ENCODE peak calls at places on chromosome 16, in eight cellular contexts. One of them, this sample, is unnamed.

GRCh38 chr16:76900285-76901263 is 290.4 kb upstream of the MON1B start:
- DNase-seq in BJ: no peak
- DNase-seq in GM10248: no peak
- DNase-seq in pulmonary artery endothelial cell: no peak
- DNase-seq in CD4-positive, alpha-beta T cell: no peak
- DNase-seq in T-cell: no peak
- DNase-seq in kidney: no peak
- DNase-seq in Ammon's horn: peak
- DNase-seq in this sample: no peak

GRCh38 chr16:12587646-12588277 is 215.9 kb downstream of the CPPED1 start:
- DNase-seq in pulmonary artery endothelial cell: no peak
- DNase-seq in Ammon's horn: no peak
- DNase-seq in BJ: no peak
- DNase-seq in GM10248: no peak
- DNase-seq in CD4-positive, alpha-beta T cell: no peak
- DNase-seq in T-cell: no peak
- DNase-seq in kidney: no peak
- DNase-seq in this sample: no peak

GRCh38 chr16:53692146-53692545 is 11.5 kb downstream of the RPGRIP1L start:
- DNase-seq in pulmonary artery endothelial cell: no peak
- DNase-seq in CD4-positive, alpha-beta T cell: no peak
- DNase-seq in GM10248: no peak
- DNase-seq in kidney: no peak
- DNase-seq in Ammon's horn: no peak
- DNase-seq in BJ: no peak
- DNase-seq in T-cell: no peak
- DNase-seq in this sample: no peak

GRCh38 chr16:50265716-50266336 is 525 bp upstream of the ADCY7 start:
- DNase-seq in BJ: no peak
- DNase-seq in pulmonary artery endothelial cell: no peak
- DNase-seq in GM10248: no peak
- DNase-seq in kidney: peak
- DNase-seq in Ammon's horn: no peak
- DNase-seq in CD4-positive, alpha-beta T cell: no peak
- DNase-seq in T-cell: no peak
- DNase-seq in this sample: no peak

GRCh38 chr16:21611546-21612384 is 12.4 kb downstream of the METTL9 start:
- DNase-seq in pulmonary artery endothelial cell: no peak
- DNase-seq in Ammon's horn: no peak
- DNase-seq in T-cell: no peak
- DNase-seq in kidney: no peak
- DNase-seq in GM10248: no peak
- DNase-seq in CD4-positive, alpha-beta T cell: no peak
- DNase-seq in BJ: no peak
- DNase-seq in this sample: no peak

GRCh38 chr16:3262517-3262916 is 6.1 kb upstream of the MEFV start:
- DNase-seq in CD4-positive, alpha-beta T cell: no peak
- DNase-seq in GM10248: no peak
- DNase-seq in BJ: no peak
- DNase-seq in kidney: no peak
- DNase-seq in pulmonary artery endothelial cell: no peak
- DNase-seq in Ammon's horn: no peak
- DNase-seq in T-cell: no peak
- DNase-seq in this sample: no peak

GRCh38 chr16:50611332-50611934 is 63.2 kb downstream of the NKD1 start:
- DNase-seq in kidney: peak
- DNase-seq in Ammon's horn: no peak
- DNase-seq in CD4-positive, alpha-beta T cell: no peak
- DNase-seq in pulmonary artery endothelial cell: peak
- DNase-seq in BJ: no peak
- DNase-seq in T-cell: no peak
- DNase-seq in GM10248: no peak
- DNase-seq in this sample: no peak

GRCh38 chr16:31093132-31093703 is 1.4 kb downstream of the VKORC1 start:
- DNase-seq in BJ: no peak
- DNase-seq in pulmonary artery endothelial cell: no peak
- DNase-seq in GM10248: no peak
- DNase-seq in CD4-positive, alpha-beta T cell: no peak
- DNase-seq in kidney: no peak
- DNase-seq in Ammon's horn: peak
- DNase-seq in T-cell: no peak
- DNase-seq in this sample: no peak

GRCh38 chr16:2095918-2096582 is 39.6 kb downstream of the PKD1 start:
- DNase-seq in CD4-positive, alpha-beta T cell: no peak
- DNase-seq in pulmonary artery endothelial cell: no peak
- DNase-seq in BJ: no peak
- DNase-seq in T-cell: no peak
- DNase-seq in kidney: no peak
- DNase-seq in GM10248: no peak
- DNase-seq in Ammon's horn: no peak
- DNase-seq in this sample: no peak

GRCh38 chr16:64983983-64984382 is 137.9 kb downstream of the CDH11 start:
- DNase-seq in kidney: no peak
- DNase-seq in GM10248: no peak
- DNase-seq in pulmonary artery endothelial cell: peak
- DNase-seq in CD4-positive, alpha-beta T cell: no peak
- DNase-seq in BJ: no peak
- DNase-seq in Ammon's horn: peak
- DNase-seq in T-cell: no peak
- DNase-seq in this sample: peak

GRCh38 chr16:87236516-87237115 is 80.6 kb downstream of the C16orf95 start:
- DNase-seq in T-cell: no peak
- DNase-seq in CD4-positive, alpha-beta T cell: no peak
- DNase-seq in pulmonary artery endothelial cell: no peak
- DNase-seq in Ammon's horn: no peak
- DNase-seq in BJ: no peak
- DNase-seq in GM10248: no peak
- DNase-seq in kidney: no peak
- DNase-seq in this sample: no peak

GRCh38 chr16:86942469-86943175 is 364.3 kb downstream of the FOXL1 start:
- DNase-seq in Ammon's horn: no peak
- DNase-seq in CD4-positive, alpha-beta T cell: no peak
- DNase-seq in T-cell: no peak
- DNase-seq in kidney: peak
- DNase-seq in pulmonary artery endothelial cell: no peak
- DNase-seq in GM10248: no peak
- DNase-seq in BJ: no peak
- DNase-seq in this sample: no peak

GRCh38 chr16:22614271-22614947 is 103.7 kb downstream of the NPIPB5 start:
- DNase-seq in kidney: no peak
- DNase-seq in Ammon's horn: no peak
- DNase-seq in pulmonary artery endothelial cell: no peak
- DNase-seq in BJ: no peak
- DNase-seq in CD4-positive, alpha-beta T cell: no peak
- DNase-seq in GM10248: no peak
- DNase-seq in T-cell: no peak
- DNase-seq in this sample: no peak

GRCh38 chr16:15055141-15056053 is 477 bp downstream of the NTAN1 start:
- DNase-seq in Ammon's horn: no peak
- DNase-seq in GM10248: no peak
- DNase-seq in pulmonary artery endothelial cell: no peak
- DNase-seq in kidney: peak
- DNase-seq in CD4-positive, alpha-beta T cell: no peak
- DNase-seq in T-cell: peak
- DNase-seq in BJ: no peak
- DNase-seq in this sample: no peak

GRCh38 chr16:11423315-11424117 is 78.3 kb downstream of the RMI2 start:
- DNase-seq in BJ: no peak
- DNase-seq in T-cell: no peak
- DNase-seq in CD4-positive, alpha-beta T cell: no peak
- DNase-seq in GM10248: peak
- DNase-seq in kidney: no peak
- DNase-seq in Ammon's horn: no peak
- DNase-seq in pulmonary artery endothelial cell: no peak
- DNase-seq in this sample: no peak

GRCh38 chr16:75062135-75062943 is 54.2 kb downstream of the LDHD start:
- DNase-seq in kidney: peak
- DNase-seq in BJ: no peak
- DNase-seq in CD4-positive, alpha-beta T cell: no peak
- DNase-seq in T-cell: no peak
- DNase-seq in Ammon's horn: no peak
- DNase-seq in GM10248: no peak
- DNase-seq in pulmonary artery endothelial cell: no peak
- DNase-seq in this sample: no peak

GRCh38 chr16:70778901-70779309 is 22.1 kb downstream of the VAC14 start:
- DNase-seq in CD4-positive, alpha-beta T cell: no peak
- DNase-seq in GM10248: no peak
- DNase-seq in kidney: peak
- DNase-seq in T-cell: no peak
- DNase-seq in Ammon's horn: no peak
- DNase-seq in BJ: peak
- DNase-seq in pulmonary artery endothelial cell: no peak
- DNase-seq in this sample: peak

GRCh38 chr16:67399749-67400704 is 6.7 kb upstream of the TPPP3 start:
- DNase-seq in GM10248: peak
- DNase-seq in kidney: no peak
- DNase-seq in Ammon's horn: no peak
- DNase-seq in BJ: no peak
- DNase-seq in T-cell: no peak
- DNase-seq in pulmonary artery endothelial cell: no peak
- DNase-seq in CD4-positive, alpha-beta T cell: no peak
- DNase-seq in this sample: no peak

GRCh38 chr16:80263848-80264694 is 276.7 kb upstream of the DYNLRB2 start:
- DNase-seq in T-cell: no peak
- DNase-seq in pulmonary artery endothelial cell: no peak
- DNase-seq in BJ: no peak
- DNase-seq in kidney: no peak
- DNase-seq in CD4-positive, alpha-beta T cell: no peak
- DNase-seq in Ammon's horn: no peak
- DNase-seq in GM10248: no peak
- DNase-seq in this sample: no peak

GRCh38 chr16:67959520-67959919 is 8.9 kb downstream of the SLC12A4 start:
- DNase-seq in pulmonary artery endothelial cell: no peak
- DNase-seq in T-cell: no peak
- DNase-seq in CD4-positive, alpha-beta T cell: no peak
- DNase-seq in GM10248: no peak
- DNase-seq in Ammon's horn: no peak
- DNase-seq in BJ: peak
- DNase-seq in kidney: peak
- DNase-seq in this sample: no peak

GRCh38 chr16:79845734-79846135 is 245.2 kb upstream of the MAF start:
- DNase-seq in kidney: no peak
- DNase-seq in pulmonary artery endothelial cell: no peak
- DNase-seq in GM10248: no peak
- DNase-seq in Ammon's horn: no peak
- DNase-seq in CD4-positive, alpha-beta T cell: no peak
- DNase-seq in BJ: no peak
- DNase-seq in T-cell: no peak
- DNase-seq in this sample: no peak

GRCh38 chr16:85610446-85611204 is 2.5 kb upstream of the GSE1 start:
- DNase-seq in GM10248: peak
- DNase-seq in T-cell: peak
- DNase-seq in Ammon's horn: peak
- DNase-seq in CD4-positive, alpha-beta T cell: peak
- DNase-seq in BJ: peak
- DNase-seq in pulmonary artery endothelial cell: peak
- DNase-seq in kidney: peak
- DNase-seq in this sample: no peak

GRCh38 chr16:85365120-85365519 is 248.0 kb upstream of the GSE1 start:
- DNase-seq in kidney: no peak
- DNase-seq in GM10248: no peak
- DNase-seq in BJ: no peak
- DNase-seq in T-cell: no peak
- DNase-seq in pulmonary artery endothelial cell: no peak
- DNase-seq in Ammon's horn: no peak
- DNase-seq in CD4-positive, alpha-beta T cell: no peak
- DNase-seq in this sample: no peak

GRCh38 chr16:4060823-4061222 is 55.4 kb downstream of the ADCY9 start:
- DNase-seq in pulmonary artery endothelial cell: no peak
- DNase-seq in kidney: no peak
- DNase-seq in GM10248: no peak
- DNase-seq in T-cell: no peak
- DNase-seq in Ammon's horn: no peak
- DNase-seq in BJ: no peak
- DNase-seq in CD4-positive, alpha-beta T cell: no peak
- DNase-seq in this sample: no peak

GRCh38 chr16:76292218-76292617 is 15.0 kb downstream of the CNTNAP4 start:
- DNase-seq in T-cell: no peak
- DNase-seq in kidney: no peak
- DNase-seq in pulmonary artery endothelial cell: no peak
- DNase-seq in CD4-positive, alpha-beta T cell: no peak
- DNase-seq in GM10248: no peak
- DNase-seq in Ammon's horn: no peak
- DNase-seq in BJ: no peak
- DNase-seq in this sample: no peak

GRCh38 chr16:51450913-51451312 is 299.8 kb upstream of the SALL1 start:
- DNase-seq in GM10248: no peak
- DNase-seq in Ammon's horn: no peak
- DNase-seq in kidney: no peak
- DNase-seq in T-cell: no peak
- DNase-seq in BJ: no peak
- DNase-seq in pulmonary artery endothelial cell: no peak
- DNase-seq in CD4-positive, alpha-beta T cell: no peak
- DNase-seq in this sample: no peak

GRCh38 chr16:1964046-1964505 is 550 bp downstream of the RPS2 start:
- DNase-seq in CD4-positive, alpha-beta T cell: peak
- DNase-seq in BJ: no peak
- DNase-seq in GM10248: no peak
- DNase-seq in kidney: peak
- DNase-seq in T-cell: peak
- DNase-seq in pulmonary artery endothelial cell: no peak
- DNase-seq in Ammon's horn: no peak
- DNase-seq in this sample: no peak

GRCh38 chr16:66750279-66751134 is 902 bp downstream of the DYNC1LI2 start:
- DNase-seq in CD4-positive, alpha-beta T cell: no peak
- DNase-seq in BJ: no peak
- DNase-seq in T-cell: no peak
- DNase-seq in pulmonary artery endothelial cell: no peak
- DNase-seq in Ammon's horn: no peak
- DNase-seq in kidney: no peak
- DNase-seq in GM10248: peak
- DNase-seq in this sample: no peak

GRCh38 chr16:85432606-85433005 is 180.5 kb upstream of the GSE1 start:
- DNase-seq in Ammon's horn: no peak
- DNase-seq in CD4-positive, alpha-beta T cell: no peak
- DNase-seq in GM10248: no peak
- DNase-seq in BJ: no peak
- DNase-seq in kidney: peak
- DNase-seq in pulmonary artery endothelial cell: no peak
- DNase-seq in T-cell: no peak
- DNase-seq in this sample: no peak

GRCh38 chr16:25033852-25034251 is 18.7 kb upstream of the ARHGAP17 start:
- DNase-seq in BJ: no peak
- DNase-seq in Ammon's horn: no peak
- DNase-seq in CD4-positive, alpha-beta T cell: no peak
- DNase-seq in T-cell: no peak
- DNase-seq in kidney: no peak
- DNase-seq in pulmonary artery endothelial cell: no peak
- DNase-seq in GM10248: no peak
- DNase-seq in this sample: no peak

GRCh38 chr16:56911771-56912541 is 20.0 kb upstream of the HERPUD1 start:
- DNase-seq in CD4-positive, alpha-beta T cell: no peak
- DNase-seq in T-cell: no peak
- DNase-seq in GM10248: peak
- DNase-seq in BJ: no peak
- DNase-seq in pulmonary artery endothelial cell: no peak
- DNase-seq in Ammon's horn: peak
- DNase-seq in kidney: no peak
- DNase-seq in this sample: no peak

GRCh38 chr16:10976663-10977062 is 32.3 kb downstream of the CLEC16A start:
- DNase-seq in pulmonary artery endothelial cell: no peak
- DNase-seq in BJ: no peak
- DNase-seq in kidney: no peak
- DNase-seq in Ammon's horn: no peak
- DNase-seq in T-cell: no peak
- DNase-seq in GM10248: no peak
- DNase-seq in CD4-positive, alpha-beta T cell: no peak
- DNase-seq in this sample: no peak

GRCh38 chr16:81443688-81444447 is 740 bp upstream of the CMIP start:
- DNase-seq in pulmonary artery endothelial cell: no peak
- DNase-seq in T-cell: no peak
- DNase-seq in GM10248: no peak
- DNase-seq in Ammon's horn: no peak
- DNase-seq in CD4-positive, alpha-beta T cell: no peak
- DNase-seq in kidney: peak
- DNase-seq in BJ: no peak
- DNase-seq in this sample: no peak

GRCh38 chr16:31713945-31714898 is 159.4 kb upstream of the ZNF267 start:
- DNase-seq in pulmonary artery endothelial cell: no peak
- DNase-seq in BJ: no peak
- DNase-seq in T-cell: no peak
- DNase-seq in GM10248: peak
- DNase-seq in kidney: no peak
- DNase-seq in Ammon's horn: no peak
- DNase-seq in CD4-positive, alpha-beta T cell: no peak
- DNase-seq in this sample: no peak

This sample was measured in smooth muscle cell of the brain vasculature.